ENCODE peak calls at places on chromosomes 1 and 21, in five cellular contexts. T is IMR-90, W is dorsolateral prefrontal cortex, P is cardiac muscle cell, V is fibroblast of mammary gland. U is an unnamed sample.

GRCh38 chr1:10556430-10557005 is 81.8 kb downstream of the PEX14 start:
- DNase-seq in T (no peak), V (no peak), W (no peak), P (peak; percentile 28), U (no peak)

GRCh38 chr1:172770081-172770480 is 111.2 kb downstream of the FASLG start:
- DNase-seq in T (no peak), V (no peak), P (no peak), W (no peak), U (no peak)

GRCh38 chr1:246622035-246622652 is 55.9 kb downstream of the CNST start:
- DNase-seq in T (peak; percentile 60), P (no peak), W (no peak), V (peak; percentile 30), U (no peak)

GRCh38 chr1:240999826-241000225 is 357.2 kb downstream of the RGS7 start:
- DNase-seq in V (no peak), W (no peak), P (no peak), T (no peak), U (no peak)

GRCh38 chr1:244954358-244954757 is 90.0 kb upstream of the HNRNPU start:
- DNase-seq in W (no peak), T (no peak), P (no peak), V (no peak), U (no peak)

GRCh38 chr21:44013380-44014088 is 1.4 kb downstream of the TRAPPC10 start:
- DNase-seq in P (no peak), W (no peak), V (no peak), T (peak; percentile 4), U (peak; percentile 11)

GRCh38 chr1:111920221-111921024 is 69.0 kb downstream of the KCND3 start:
- DNase-seq in P (peak; percentile 30), W (peak; percentile 53), V (no peak), T (peak; percentile 5), U (peak; percentile 6)

GRCh38 chr21:38422067-38422466 is 76.2 kb downstream of the ERG start:
- DNase-seq in P (no peak), T (no peak), W (no peak), V (no peak), U (no peak)

GRCh38 chr1:94552071-94552586 is 10.6 kb upstream of the F3 start:
- DNase-seq in W (no peak), V (no peak), P (no peak), T (peak; percentile 44), U (no peak)

GRCh38 chr1:206923009-206923960 is 1.5 kb upstream of the FCMR start:
- DNase-seq in T (no peak), V (no peak), P (no peak), W (no peak), U (no peak)

GRCh38 chr1:103517380-103518047 is 8.0 kb upstream of the RNPC3 start:
- DNase-seq in V (peak; percentile 45), W (no peak), P (peak; percentile 25), T (peak; percentile 26), U (peak; percentile 31)

GRCh38 chr1:29283804-29284195 is 47.5 kb downstream of the PTPRU start:
- DNase-seq in P (no peak), V (no peak), W (no peak), T (no peak), U (no peak)

GRCh38 chr21:42375966-42376337 is 9.6 kb upstream of the TFF1 start:
- DNase-seq in T (no peak), P (no peak), V (no peak), W (no peak), U (no peak)

GRCh38 chr1:179425186-179425585 is 59.4 kb downstream of the AXDND1 start:
- DNase-seq in T (no peak), P (no peak), W (no peak), V (no peak), U (no peak)

GRCh38 chr1:15275921-15276683 is 29.1 kb downstream of the FHAD1 start:
- DNase-seq in P (no peak), W (no peak), T (no peak), V (no peak), U (no peak)

GRCh38 chr1:232226197-232226681 is 403.7 kb downstream of the SIPA1L2 start:
- DNase-seq in W (no peak), P (peak; percentile 64), V (peak; percentile 56), T (peak; percentile 83), U (peak; percentile 43)

GRCh38 chr1:151711940-151712339 is 4.7 kb downstream of the CELF3 start:
- DNase-seq in P (no peak), T (no peak), V (no peak), W (no peak), U (no peak)

GRCh38 chr1:27591622-27592021 is 12.3 kb downstream of the AHDC1 start:
- DNase-seq in V (peak; percentile 54), T (peak; percentile 38), W (no peak), P (peak; percentile 48), U (peak; percentile 52)

GRCh38 chr1:182410620-182411273 is 10.3 kb upstream of the TEDDM1 start:
- DNase-seq in V (no peak), T (no peak), W (no peak), P (peak; percentile 17), U (peak; percentile 22)

GRCh38 chr1:214523124-214523824 is 28.1 kb downstream of the PTPN14 start:
- DNase-seq in W (no peak), T (no peak), V (no peak), P (no peak), U (no peak)

GRCh38 chr1:58358311-58358710 is 188.2 kb downstream of the OMA1 start:
- DNase-seq in P (peak; percentile 1), T (peak; percentile 17), V (peak; percentile 52), W (no peak), U (peak; percentile 15)

GRCh38 chr1:1582970-1583666 is 8.5 kb upstream of the SSU72 start:
- DNase-seq in W (no peak), P (no peak), T (no peak), V (no peak), U (no peak)

GRCh38 chr1:153527023-153527724 is 8.6 kb downstream of the S100A6 start:
- DNase-seq in P (no peak), T (peak; percentile 66), W (no peak), V (peak; percentile 79), U (peak; percentile 81)

GRCh38 chr1:89762801-89763648 is 57.8 kb upstream of the LRRC8D start:
- DNase-seq in T (peak; percentile 78), W (peak; percentile 85), P (peak; percentile 91), V (peak; percentile 79), U (peak; percentile 91)

GRCh38 chr1:181073638-181074037 is 14.9 kb upstream of the IER5 start:
- DNase-seq in V (peak; percentile 88), P (peak; percentile 97), W (no peak), T (peak; percentile 89), U (peak; percentile 87)

GRCh38 chr1:231044588-231044987 is 4.5 kb upstream of the FAM89A start:
- DNase-seq in P (no peak), T (no peak), V (no peak), W (no peak), U (no peak)

GRCh38 chr1:10597492-10597891 is 122.7 kb downstream of the PEX14 start:
- DNase-seq in P (no peak), V (no peak), T (no peak), W (no peak), U (no peak)

GRCh38 chr21:39712976-39713375 is 32.0 kb upstream of the IGSF5 start:
- DNase-seq in W (no peak), V (no peak), T (no peak), P (no peak), U (no peak)

GRCh38 chr1:223741861-223742260 is 29.5 kb downstream of the CAPN2 start:
- DNase-seq in P (no peak), T (peak; percentile 77), W (no peak), V (peak; percentile 44), U (no peak)

GRCh38 chr1:230561570-230561969 is 80.7 kb upstream of the COG2 start:
- DNase-seq in T (no peak), V (no peak), W (peak; percentile 9), P (no peak), U (no peak)

GRCh38 chr1:187626056-187626455 is 797.3 kb downstream of the PLA2G4A start:
- DNase-seq in T (peak; percentile 5), P (no peak), V (no peak), W (no peak), U (no peak)

GRCh38 chr1:201436461-201436860 is 14.9 kb upstream of the TNNI1 start:
- DNase-seq in W (no peak), P (no peak), V (peak; percentile 23), T (peak; percentile 26), U (peak; percentile 22)
- TF ChIP-seq CTCF in W (no peak), P (peak; percentile 20), V (peak; percentile 17), T (peak; percentile 22), U (no peak)

DNA sequence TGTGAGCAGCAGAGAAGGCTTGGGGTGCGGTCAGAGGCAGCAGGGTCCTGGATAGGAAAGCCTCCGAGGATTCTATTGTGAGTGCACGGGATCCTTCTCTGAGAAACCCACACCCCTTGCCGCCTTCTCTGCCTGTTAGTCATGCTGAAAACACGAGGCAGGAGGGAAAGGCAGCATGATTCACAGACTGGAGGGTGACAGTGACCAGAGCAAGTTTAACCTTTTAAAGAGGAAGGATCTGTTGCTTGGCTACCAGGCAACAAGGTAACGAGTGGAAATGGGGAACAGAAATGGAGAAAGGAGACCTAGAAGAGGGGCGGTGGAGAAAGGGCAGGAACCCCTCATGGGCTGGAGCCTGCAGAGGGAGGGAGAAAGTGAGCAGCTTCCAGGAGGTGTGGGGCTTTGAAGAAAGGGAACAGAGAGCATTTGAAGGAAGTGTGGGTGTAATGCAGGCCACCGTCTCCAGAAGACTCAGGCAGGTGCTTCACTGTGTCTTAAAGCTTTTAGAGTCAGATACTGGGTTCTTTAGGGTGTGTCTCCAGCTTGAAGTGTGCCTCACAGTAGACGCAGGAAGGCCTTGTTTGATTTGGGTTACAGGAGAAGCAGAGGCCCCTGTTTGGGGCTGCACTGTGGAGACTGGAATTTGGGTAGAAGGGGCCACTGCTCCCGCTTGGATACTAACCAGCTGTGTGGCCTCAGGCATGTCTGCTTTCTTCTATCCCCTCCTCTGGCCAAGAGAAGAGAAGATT is 19.1 kb downstream of the OPTC start:
- DNase-seq in V (peak; percentile 94), T (peak; percentile 97), P (peak; percentile 89), W (peak; percentile 34), U (peak; percentile 90)
- H3K4me3 ChIP-seq in V (no peak overlapping the region), T (no peak overlapping the region), P (no peak overlapping the region), W (no peak overlapping the region), U (no peak overlapping the region)

GRCh38 chr1:17646444-17647287 is 107.2 kb downstream of the ARHGEF10L start:
- DNase-seq in W (no peak), T (no peak), V (no peak), P (no peak), U (no peak)
- TF ChIP-seq CTCF in W (no peak), T (no peak), V (no peak), P (peak; percentile 4), U (no peak)

DNA sequence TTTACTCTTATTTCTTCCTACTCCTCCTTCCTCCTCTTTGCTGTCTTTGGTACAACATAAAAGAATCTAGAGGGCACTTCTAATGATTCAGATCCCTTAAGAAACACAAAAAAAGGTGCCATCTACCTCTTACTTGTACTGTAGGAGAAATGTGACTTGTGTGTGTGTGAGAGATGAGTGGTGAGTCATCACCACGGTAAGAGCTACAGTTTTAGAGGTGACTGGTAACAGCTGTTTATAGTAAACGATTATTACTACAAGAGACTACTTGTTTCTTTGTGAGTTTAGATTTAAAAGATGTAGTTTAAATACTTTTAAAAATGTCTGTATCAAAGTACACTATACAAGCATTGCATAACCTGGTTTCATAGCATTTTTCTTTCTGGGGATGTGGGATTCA is 40.4 kb downstream of the SLC35D1 start:
- DNase-seq in T (peak; percentile 93), V (peak; percentile 67), W (no peak), P (peak; percentile 64), U (peak; percentile 58)
- H3K4me3 ChIP-seq in T (no peak overlapping the region), V (no peak overlapping the region), W (no peak overlapping the region), P (no peak overlapping the region), U (no peak overlapping the region)